ENCODE peak calls at places on chromosome 13, in six cellular contexts. O, L, B, C, H and T are unnamed samples.

GRCh38 chr13:40537146-40537895 is 129.1 kb downstream of the FOXO1 start:
- DNase-seq in O (no peak), L (no peak), B (no peak), C (no peak), H (no peak), T (no peak)

GRCh38 chr13:97749174-97749573 is 204.3 kb upstream of the IPO5 start:
- DNase-seq in O (no peak), L (no peak), B (no peak), C (no peak), H (no peak), T (no peak)

GRCh38 chr13:36193151-36193855 is 21.1 kb downstream of the SOHLH2 start:
- DNase-seq in O (no peak), L (no peak), B (no peak), C (peak; percentile 8), H (no peak), T (peak; percentile 55)

GRCh38 chr13:33728271-33729037 is 89.5 kb upstream of the RFC3 start:
- DNase-seq in O (no peak), L (no peak), B (no peak), C (no peak), H (no peak), T (no peak)

GRCh38 chr13:93227280-93227905 is 786 bp downstream of the GPC6 start:
- DNase-seq in O (no peak), L (no peak), B (peak; percentile 58), C (peak; percentile 13), H (no peak), T (no peak)

GRCh38 chr13:30882996-30883766 is 22.9 kb upstream of the MEDAG start:
- DNase-seq in O (no peak), L (no peak), B (no peak), C (no peak), H (no peak), T (no peak)

GRCh38 chr13:110388141-110388943 is 81.3 kb downstream of the COL4A2 start:
- DNase-seq in O (no peak), L (no peak), B (peak; percentile 40), C (no peak), H (no peak), T (peak; percentile 69)

GRCh38 chr13:37485766-37486165 is 112.8 kb downstream of the POSTN start:
- DNase-seq in O (no peak), L (no peak), B (no peak), C (no peak), H (no peak), T (no peak)

GRCh38 chr13:44758595-44759221 is 182.6 kb upstream of the TSC22D1 start:
- DNase-seq in O (no peak), L (no peak), B (no peak), C (peak; percentile 78), H (peak; percentile 61), T (no peak)

GRCh38 chr13:27691207-27691606 is 69.5 kb downstream of the POLR1D start:
- DNase-seq in O (no peak), L (no peak), B (no peak), C (no peak), H (no peak), T (no peak)

GRCh38 chr13:43846496-43846895 is 33.0 kb downstream of the CCDC122 start:
- DNase-seq in O (no peak), L (no peak), B (no peak), C (no peak), H (no peak), T (no peak)

GRCh38 chr13:44394649-44395048 is 21.0 kb downstream of the SERP2 start:
- DNase-seq in O (no peak), L (no peak), B (no peak), C (no peak), H (no peak), T (peak; percentile 29)

GRCh38 chr13:105929486-105929885 is 606.0 kb downstream of the EFNB2 start:
- DNase-seq in O (no peak), L (no peak), B (no peak), C (no peak), H (no peak), T (peak; percentile 83)

GRCh38 chr13:62627226-62627625 is 1211.6 kb upstream of the PCDH20 start:
- DNase-seq in O (no peak), L (no peak), B (no peak), C (no peak), H (no peak), T (no peak)

GRCh38 chr13:50156140-50156539 is 140.9 kb downstream of the KCNRG start:
- DNase-seq in O (no peak), L (no peak), B (no peak), C (peak; percentile 28), H (no peak), T (peak; percentile 14)

GRCh38 chr13:19634129-19634740 is 776 bp downstream of the MPHOSPH8 start:
- DNase-seq in O (no peak), L (no peak), B (no peak), C (peak; percentile 2), H (no peak), T (peak; percentile 13)

GRCh38 chr13:102657630-102658029 is 37.2 kb downstream of the METTL21C start:
- DNase-seq in O (no peak), L (no peak), B (no peak), C (no peak), H (no peak), T (no peak)

GRCh38 chr13:30690282-30691188 is 44.8 kb upstream of the ALOX5AP start:
- DNase-seq in O (no peak), L (no peak), B (no peak), C (peak; percentile 79), H (no peak), T (no peak)

GRCh38 chr13:44141213-44141724 is 232.4 kb upstream of the SERP2 start:
- DNase-seq in O (no peak), L (no peak), B (no peak), C (no peak), H (no peak), T (peak; percentile 66)

GRCh38 chr13:21594715-21595545 is 9.0 kb downstream of the MICU2 start:
- DNase-seq in O (no peak), L (no peak), B (no peak), C (no peak), H (no peak), T (no peak)

GRCh38 chr13:101382701-101383100 is 33.6 kb downstream of the NALCN start:
- DNase-seq in O (no peak), L (no peak), B (no peak), C (no peak), H (no peak), T (no peak)

GRCh38 chr13:72983085-72983768 is 75.6 kb upstream of the KLF5 start:
- DNase-seq in O (no peak), L (no peak), B (no peak), C (peak; percentile 77), H (no peak), T (no peak)

GRCh38 chr13:51419015-51419636 is 33.7 kb downstream of the INTS6 start:
- DNase-seq in O (no peak), L (no peak), B (no peak), C (no peak), H (no peak), T (no peak)

GRCh38 chr13:113771709-113772331 is 12.8 kb downstream of the TMEM255B start:
- DNase-seq in O (no peak), L (no peak), B (no peak), C (no peak), H (peak; percentile 81), T (no peak)

GRCh38 chr13:74895042-74895811 is 586.7 kb downstream of the TBC1D4 start:
- DNase-seq in O (no peak), L (no peak), B (no peak), C (no peak), H (no peak), T (no peak)

GRCh38 chr13:75391432-75392100 is 90.4 kb downstream of the TBC1D4 start:
- DNase-seq in O (no peak), L (no peak), B (no peak), C (no peak), H (no peak), T (no peak)

GRCh38 chr13:23610966-23611486 is 40.8 kb downstream of the TNFRSF19 start:
- DNase-seq in O (no peak), L (no peak), B (no peak), C (no peak), H (no peak), T (no peak)

GRCh38 chr13:112184261-112184660 is 117.3 kb downstream of the SOX1 start:
- DNase-seq in O (no peak), L (no peak), B (no peak), C (no peak), H (no peak), T (no peak)

GRCh38 chr13:41492432-41493267 is 35.3 kb downstream of the RGCC start:
- DNase-seq in O (no peak), L (no peak), B (no peak), C (no peak), H (no peak), T (no peak)

GRCh38 chr13:73198888-73199497 is 140.2 kb downstream of the KLF5 start:
- DNase-seq in O (no peak), L (no peak), B (no peak), C (no peak), H (no peak), T (no peak)

GRCh38 chr13:24511019-24511823 is 1.4 kb downstream of the PARP4 start:
- DNase-seq in O (no peak), L (no peak), B (no peak), C (peak; percentile 61), H (no peak), T (peak; percentile 65)

GRCh38 chr13:112774829-112775565 is 85.2 kb downstream of the ATP11A start:
- DNase-seq in O (no peak), L (no peak), B (no peak), C (no peak), H (no peak), T (no peak)

GRCh38 chr13:113064534-113065405 is 40.8 kb upstream of the F7 start:
- DNase-seq in O (no peak), L (no peak), B (no peak), C (peak; percentile 28), H (no peak), T (no peak)

GRCh38 chr13:102441085-102441484 is 39.2 kb upstream of the FGF14 start:
- DNase-seq in O (no peak), L (no peak), B (no peak), C (no peak), H (no peak), T (no peak)

GRCh38 chr13:31175847-31176536 is 14.3 kb upstream of the HSPH1 start:
- DNase-seq in O (no peak), L (no peak), B (no peak), C (no peak), H (no peak), T (no peak)

GRCh38 chr13:107765724-107766436 is 449.5 kb downstream of the LIG4 start:
- DNase-seq in O (no peak), L (no peak), B (no peak), C (no peak), H (no peak), T (no peak)

GRCh38 chr13:59978862-59979261 is 184.9 kb downstream of the DIAPH3 start:
- DNase-seq in O (no peak), L (no peak), B (no peak), C (no peak), H (no peak), T (no peak)